ENCODE peak calls at places on chromosomes 7 and 10, in five cellular contexts. P is SK-N-SH, L is HFF-Myc, N is WERI-Rb-1, Y is fibroblast of pulmonary artery. I is an unnamed sample.

GRCh38 chr7:155190608-155191536 is 106.8 kb upstream of the INSIG1 start:
- DNase-seq in P (peak), L (no peak), N (peak), Y (peak), I (peak)

GRCh38 chr10:99235872-99236626 is 397 bp upstream of the HPSE2 start:
- DNase-seq in P (peak), L (no peak), N (no peak), Y (no peak), I (no peak)

GRCh38 chr7:2717293-2717904 is 29.4 kb downstream of the AMZ1 start:
- DNase-seq in P (peak), L (no peak), N (no peak), Y (peak), I (peak)

GRCh38 chr10:88278912-88279311 is 304.2 kb downstream of the RNLS start:
- DNase-seq in P (no peak), L (no peak), N (no peak), Y (no peak), I (no peak)

GRCh38 chr7:42110333-42110732 is 126.7 kb downstream of the GLI3 start:
- DNase-seq in P (no peak), L (no peak), N (no peak), Y (no peak), I (no peak)

GRCh38 chr10:56370217-56371113 is 9.4 kb upstream of the ZWINT start:
- DNase-seq in P (no peak), L (no peak), N (no peak), Y (peak), I (no peak)

GRCh38 chr7:44639701-44640321 is 33.4 kb downstream of the OGDH start:
- DNase-seq in P (peak), L (peak), N (peak), Y (peak), I (peak)

GRCh38 chr10:1737222-1738061 is at the start of gene ADARB2:
- DNase-seq in P (peak), L (no peak), N (peak), Y (no peak), I (no peak)

GRCh38 chr7:25642849-25643248 is 414.6 kb upstream of the NPVF start:
- DNase-seq in P (no peak), L (no peak), N (no peak), Y (no peak), I (no peak)

GRCh38 chr7:129144834-129145668 is 544 bp downstream of the TSPAN33 start:
- DNase-seq in P (no peak), L (no peak), N (no peak), Y (no peak), I (no peak)

GRCh38 chr10:100759331-100759730 is 13.9 kb downstream of the PAX2 start:
- DNase-seq in P (peak), L (no peak), N (no peak), Y (no peak), I (no peak)

GRCh38 chr7:154569916-154570315 is 433.0 kb downstream of the PAXIP1 start:
- DNase-seq in P (no peak), L (no peak), N (no peak), Y (no peak), I (no peak)

GRCh38 chr7:45015313-45015712 is 15.3 kb downstream of the CCM2 start:
- DNase-seq in P (no peak), L (no peak), N (no peak), Y (no peak), I (no peak)

GRCh38 chr7:115099906-115100305 is 178.0 kb downstream of the MDFIC start:
- DNase-seq in P (no peak), L (no peak), N (no peak), Y (peak), I (peak)

GRCh38 chr10:119309423-119309770 is 102.0 kb downstream of the GRK5 start:
- DNase-seq in P (no peak), L (no peak), N (no peak), Y (no peak), I (no peak)

GRCh38 chr7:3176112-3176836 is 124.8 kb upstream of the SDK1 start:
- DNase-seq in P (no peak), L (no peak), N (no peak), Y (no peak), I (no peak)

GRCh38 chr7:82595176-82595575 is 151.6 kb upstream of the CACNA2D1 start:
- DNase-seq in P (no peak), L (no peak), N (no peak), Y (no peak), I (no peak)

GRCh38 chr10:98260752-98261151 is 7.2 kb downstream of the LOXL4 start:
- DNase-seq in P (no peak), L (no peak), N (no peak), Y (no peak), I (no peak)

GRCh38 chr10:69864321-69864720 is 62.6 kb downstream of the COL13A1 start:
- DNase-seq in P (no peak), L (no peak), N (no peak), Y (peak), I (peak)

GRCh38 chr7:70029993-70030392 is 431.7 kb downstream of the AUTS2 start:
- DNase-seq in P (no peak), L (no peak), N (no peak), Y (no peak), I (no peak)

GRCh38 chr10:79052311-79053080 is 16.3 kb upstream of the ZMIZ1 start:
- DNase-seq in P (peak), L (no peak), N (no peak), Y (peak), I (no peak)

GRCh38 chr7:94266278-94266677 is 128.4 kb upstream of the COL1A2 start:
- DNase-seq in P (no peak), L (no peak), N (peak), Y (peak), I (peak)

GRCh38 chr7:66514050-66514449 is 114.6 kb upstream of the KCTD7 start:
- DNase-seq in P (no peak), L (no peak), N (no peak), Y (no peak), I (no peak)

GRCh38 chr7:80134536-80135305 is at the start of gene GNAI1:
- DNase-seq in P (peak), L (no peak), N (peak), Y (peak), I (peak)

GRCh38 chr10:129583831-129584230 is 116.8 kb downstream of the MGMT start:
- DNase-seq in P (no peak), L (no peak), N (no peak), Y (no peak), I (no peak)

GRCh38 chr7:78134256-78134655 is 335.7 kb downstream of the PHTF2 start:
- DNase-seq in P (peak), L (peak), N (peak), Y (peak), I (peak)

GRCh38 chr7:13258386-13258785 is 571.0 kb downstream of the ARL4A start:
- DNase-seq in P (no peak), L (no peak), N (no peak), Y (no peak), I (no peak)

GRCh38 chr7:13259908-13260307 is 572.5 kb downstream of the ARL4A start:
- DNase-seq in P (no peak), L (no peak), N (no peak), Y (no peak), I (no peak)

GRCh38 chr7:13265271-13265670 is 577.8 kb downstream of the ARL4A start:
- DNase-seq in P (no peak), L (no peak), N (no peak), Y (no peak), I (no peak)

GRCh38 chr7:13257661-13258060 is 570.2 kb downstream of the ARL4A start:
- DNase-seq in P (no peak), L (no peak), N (no peak), Y (no peak), I (no peak)

DNA sequence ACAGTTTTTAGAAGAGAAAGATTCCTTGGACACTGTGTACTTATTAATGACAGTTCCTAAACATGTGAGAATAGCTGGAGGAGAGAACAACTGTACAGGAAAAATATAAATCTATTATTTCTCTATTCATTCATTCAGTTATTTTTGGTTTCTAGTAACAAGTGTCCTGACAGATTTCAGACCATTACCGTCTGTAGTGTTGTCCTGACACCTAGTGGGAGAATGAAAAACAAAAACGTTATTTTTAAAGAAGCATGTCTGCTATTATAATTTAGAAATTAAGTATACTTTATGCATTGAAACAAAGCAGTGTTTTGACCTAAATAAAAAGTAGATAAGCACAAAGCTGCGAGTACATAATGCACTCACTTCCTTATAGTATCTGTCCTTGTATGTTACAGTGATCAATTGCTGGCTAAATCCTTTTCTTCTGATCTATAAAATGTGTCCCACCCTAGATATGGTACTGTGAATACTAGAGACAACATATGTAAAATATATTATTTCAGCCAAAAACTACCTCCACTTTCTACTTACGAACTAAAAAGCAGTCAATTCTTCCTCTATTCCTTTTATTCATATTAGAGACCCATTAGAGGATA is 575.6 kb downstream of the ARL4A start:
- DNase-seq in P (peak), L (no peak), N (no peak), Y (peak), I (peak)
- TF ChIP-seq CTCF in P (peak), L (no peak), N (peak), Y (peak), I (peak)

DNA sequence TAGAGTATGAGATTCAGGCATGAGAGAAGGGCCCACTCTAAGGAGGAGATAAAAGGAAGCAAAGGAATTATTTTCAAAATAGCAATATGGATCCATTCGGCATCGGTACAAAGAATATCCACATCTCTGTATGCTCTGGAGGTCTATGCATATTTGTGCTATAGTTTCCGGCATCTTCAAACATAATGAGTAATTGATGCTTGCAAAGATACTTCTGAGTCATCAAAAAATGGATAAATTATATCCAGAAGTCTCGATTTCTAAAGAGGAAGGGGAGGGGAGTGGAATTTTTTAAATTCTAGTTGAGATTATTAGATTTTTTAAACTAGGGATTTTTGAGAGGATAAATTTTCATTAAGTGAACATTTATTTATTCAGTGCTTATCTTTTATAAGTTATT is 72.9 kb upstream of the KIAA1217 start:
- DNase-seq in P (no peak), L (no peak), N (no peak), Y (no peak), I (no peak)
- H3K4me3 ChIP-seq in P (no peak), L (no peak), N (no peak), Y (no peak), I (no peak)

DNA sequence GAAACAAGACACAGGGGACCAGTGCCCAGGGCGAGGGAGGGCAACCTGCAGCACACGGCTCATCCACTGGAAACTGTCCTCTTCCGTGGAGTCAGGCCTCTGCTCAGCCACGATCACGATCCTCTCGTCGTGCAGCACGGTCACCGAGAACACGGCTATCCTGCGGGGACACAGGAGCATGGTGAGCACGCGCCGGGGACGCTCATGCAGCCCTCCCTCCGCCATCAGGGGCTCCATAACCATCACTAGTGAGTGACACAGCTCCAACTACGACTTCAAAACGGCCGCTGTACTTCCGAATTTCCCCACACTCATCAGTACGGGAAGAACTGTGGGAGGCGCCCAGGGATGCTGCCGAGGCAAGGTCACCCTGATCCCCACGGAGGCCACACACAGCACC is 227.9 kb downstream of the ZMYND11 start:
- DNase-seq in P (no peak), L (no peak), N (no peak), Y (no peak), I (no peak)
- TF ChIP-seq CTCF in P (no peak), L (no peak), N (no peak), Y (no peak), I (no peak)

DNA sequence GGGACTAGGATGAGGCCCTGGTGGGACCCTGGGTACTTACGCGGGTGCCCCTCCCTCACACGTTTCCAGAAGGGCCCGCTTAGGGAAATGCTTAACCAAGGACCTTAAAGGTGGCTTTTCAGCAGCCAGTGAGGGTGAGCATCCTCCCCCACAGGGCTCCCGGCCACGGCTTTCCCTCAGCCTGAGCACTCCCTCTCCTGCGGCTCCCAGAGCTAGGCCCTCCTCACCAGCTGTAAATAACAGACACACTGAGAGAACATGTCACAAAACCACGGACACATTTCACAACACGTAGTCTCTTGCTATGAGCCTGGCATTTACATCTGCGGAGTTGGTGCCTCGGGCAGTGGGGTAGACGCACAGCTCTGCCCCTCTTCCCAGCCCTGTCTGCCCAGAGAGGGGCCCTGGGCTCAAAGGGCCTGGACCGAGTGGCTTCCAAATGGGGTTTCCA is 25.2 kb downstream of the GRID1 start:
- DNase-seq in P (peak), L (no peak), N (no peak), Y (no peak), I (no peak)
- H3K4me3 ChIP-seq in P (no peak), L (no peak), N (no peak), Y (no peak), I (no peak)

DNA sequence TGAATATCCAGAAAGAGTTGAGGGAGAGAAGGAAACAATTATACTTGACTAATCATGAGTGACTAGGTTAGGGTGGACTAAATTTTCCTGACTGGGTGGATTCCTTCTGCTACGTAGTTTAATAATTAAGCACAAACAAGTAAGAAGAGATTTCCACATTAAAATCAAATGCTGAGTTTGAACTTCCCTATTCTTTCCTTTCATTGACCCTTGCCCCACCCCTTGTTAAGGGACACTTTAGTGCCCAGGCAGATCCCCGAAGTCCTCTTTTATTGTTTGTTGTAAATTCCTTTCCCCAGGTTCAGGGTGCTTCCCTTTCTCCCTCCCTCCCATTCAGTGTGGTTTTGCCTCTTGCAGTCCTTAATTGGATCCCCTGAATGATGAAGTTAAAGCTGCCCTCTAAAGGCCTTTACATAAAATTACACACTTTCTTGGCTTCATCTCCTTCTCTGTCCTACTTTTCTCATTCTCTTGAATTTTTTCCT is 8.8 kb upstream of the SPAM1 start:
- DNase-seq in P (peak), L (no peak), N (peak), Y (peak), I (peak)
- TF ChIP-seq CTCF in P (peak), L (no peak), N (peak), Y (peak), I (no peak)

DNA sequence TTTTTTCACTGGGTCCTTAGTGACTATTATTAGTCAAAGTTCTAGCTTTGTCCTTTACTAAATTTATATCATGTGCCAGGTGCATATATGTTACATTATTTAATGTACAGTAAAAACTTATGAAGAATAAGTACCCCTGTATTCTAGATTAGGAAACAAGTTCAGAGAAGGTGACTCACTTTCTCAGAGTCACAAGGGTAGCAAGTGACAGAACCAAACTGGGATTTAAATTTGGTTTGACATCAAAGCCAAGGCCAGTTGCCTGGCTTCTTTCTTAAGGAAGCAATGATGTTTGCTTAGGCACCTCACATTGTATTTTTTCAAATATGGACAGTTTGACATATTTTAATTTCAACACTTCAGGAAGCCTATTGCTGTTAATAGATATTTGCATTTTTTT is 2.5 kb downstream of the LSM8 start:
- DNase-seq in P (no peak), L (no peak), N (no peak), Y (no peak), I (no peak)
- H3K4me3 ChIP-seq in P (no peak), L (peak), N (no peak), Y (no peak), I (no peak)

GRCh38 chr10:116809528-116810500 is 39.5 kb upstream of the ENO4 start:
- DNase-seq in P (peak), L (no peak), N (no peak), Y (peak), I (no peak)
- TF ChIP-seq CTCF in P (peak), L (peak), N (peak), Y (peak), I (peak)